ENCODE peak calls at places on chromosomes 12 and 14, in seven cellular contexts. G is NCI-H2081, X is IMR-90, Z is NCI-H1694, W is neuronal stem cell, A is fibroblast of the aortic adventitia, E is dorsolateral prefrontal cortex. M is an unnamed sample.

GRCh38 chr14:75655235-75655634 is 5.4 kb downstream of the ERG28 start:
- DNase-seq in W (no peak), X (no peak), A (no peak), E (no peak), G (no peak), Z (no peak), M (no peak)

GRCh38 chr14:26286066-26286791 is 311.6 kb downstream of the NOVA1 start:
- DNase-seq in W (no peak), G (no peak), X (peak; percentile 13), Z (no peak), E (no peak), A (peak; percentile 62), M (peak; percentile 49)

GRCh38 chr14:92785601-92786426 is 8.3 kb upstream of the GOLGA5 start:
- DNase-seq in E (no peak), Z (no peak), X (peak; percentile 91), A (peak; percentile 90), G (no peak), W (no peak), M (peak; percentile 94)

GRCh38 chr14:50954811-50955372 is 10.6 kb upstream of the PYGL start:
- DNase-seq in G (peak; percentile 68), W (no peak), E (no peak), X (peak; percentile 79), Z (peak; percentile 66), A (peak; percentile 83), M (peak; percentile 67)

GRCh38 chr14:99672506-99673327 is 11.4 kb upstream of the CYP46A1 start:
- DNase-seq in E (no peak), G (no peak), A (no peak), W (no peak), Z (no peak), X (no peak), M (no peak)

GRCh38 chr12:12267801-12268200 is 957 bp upstream of the LRP6 start:
- DNase-seq in E (no peak), X (no peak), W (no peak), Z (peak; percentile 13), G (peak; percentile 41), A (no peak), M (no peak)

GRCh38 chr12:120688527-120689071 is 1.6 kb downstream of the MLEC start:
- DNase-seq in Z (no peak), A (peak; percentile 47), E (no peak), G (no peak), X (no peak), W (no peak), M (peak; percentile 62)

GRCh38 chr12:102690267-102690666 is 209.9 kb upstream of the IGF1 start:
- DNase-seq in G (no peak), X (no peak), Z (no peak), E (no peak), W (peak; percentile 9), A (no peak), M (no peak)

GRCh38 chr14:90704362-90705051 is 111.7 kb downstream of the TTC7B start:
- DNase-seq in A (no peak), X (peak; percentile 63), Z (no peak), W (no peak), E (no peak), G (no peak), M (no peak)

GRCh38 chr12:77349703-77350102 is 284.3 kb upstream of the E2F7 start:
- DNase-seq in G (no peak), A (no peak), W (no peak), E (no peak), Z (no peak), X (no peak), M (no peak)

GRCh38 chr14:91413547-91414474 is 3.8 kb downstream of the CCDC88C start:
- DNase-seq in E (no peak), G (peak; percentile 88), Z (no peak), A (no peak), X (no peak), W (no peak), M (no peak)

GRCh38 chr14:22131749-22132476 is 457.1 kb downstream of the DAD1 start:
- DNase-seq in Z (no peak), E (no peak), A (no peak), G (no peak), W (no peak), X (peak; percentile 3), M (no peak)

GRCh38 chr14:61566537-61567225 is 128.6 kb upstream of the HIF1A start:
- DNase-seq in A (peak; percentile 84), G (peak; percentile 45), X (peak; percentile 76), E (no peak), Z (no peak), W (no peak), M (peak; percentile 66)

GRCh38 chr12:122350444-122350843 is 72.0 kb downstream of the CLIP1 start:
- DNase-seq in W (no peak), E (no peak), A (peak; percentile 98), Z (peak; percentile 17), G (no peak), X (peak; percentile 75), M (no peak)

GRCh38 chr14:60085085-60085484 is 6.6 kb upstream of the PCNX4 start:
- DNase-seq in X (peak; percentile 19), G (no peak), A (peak; percentile 70), W (no peak), Z (no peak), E (no peak), M (no peak)

GRCh38 chr14:81004575-81004974 is 49.2 kb downstream of the TSHR start:
- DNase-seq in Z (no peak), W (no peak), E (no peak), G (no peak), A (no peak), X (no peak), M (no peak)

M was measured in mesenchymal stem cell.